ENCODE peak calls at places on chromosomes 7 and 10, in six cellular contexts. B, U, K, N, S and J are unnamed samples.
A peak's percentile ranks its signal among the peaks of the same experiment; 100 is the strongest.

GRCh38 chr7:72805526-72806494 is 22.2 kb downstream of the TYW1B start:
- DNase-seq in B (no peak), U (no peak), K (no peak), N (peak; percentile 81), S (peak; percentile 24), J (no peak)

GRCh38 chr7:90262438-90262837 is 17.5 kb downstream of the CFAP69 start:
- DNase-seq in B (peak; percentile 37), U (peak; percentile 54), K (no peak), N (peak; percentile 36), S (no peak), J (no peak)

GRCh38 chr10:79936625-79937255 is 12.2 kb downstream of the SFTPD start:
- DNase-seq in B (no peak), U (no peak), K (peak; percentile 14), N (no peak), S (no peak), J (no peak)

GRCh38 chr10:60203993-60204618 is 185.6 kb downstream of the ANK3 start:
- DNase-seq in B (peak; percentile 10), U (peak; percentile 48), K (no peak), N (peak; percentile 35), S (peak; percentile 5), J (no peak)

GRCh38 chr10:78374331-78375028 is 340.8 kb downstream of the RPS24 start:
- DNase-seq in B (no peak), U (no peak), K (no peak), N (no peak), S (no peak), J (no peak)

GRCh38 chr10:110850990-110851389 is 20.7 kb upstream of the PDCD4 start:
- DNase-seq in B (no peak), U (no peak), K (no peak), N (no peak), S (no peak), J (no peak)

GRCh38 chr7:135710417-135711138 is 17.4 kb downstream of the SLC13A4 start:
- DNase-seq in B (peak; percentile 46), U (no peak), K (peak; percentile 73), N (peak; percentile 90), S (peak; percentile 16), J (peak; percentile 31)

GRCh38 chr10:54063514-54063913 is 737.5 kb downstream of the PCDH15 start:
- DNase-seq in B (no peak), U (no peak), K (no peak), N (no peak), S (no peak), J (no peak)

GRCh38 chr10:17062493-17063487 is 66.8 kb downstream of the CUBN start:
- DNase-seq in B (peak; percentile 58), U (peak; percentile 92), K (no peak), N (no peak), S (peak; percentile 76), J (no peak)

GRCh38 chr10:6667679-6668270 is 87.7 kb upstream of the PRKCQ start:
- DNase-seq in B (peak; percentile 33), U (peak; percentile 38), K (peak; percentile 59), N (peak; percentile 46), S (peak; percentile 18), J (peak; percentile 41)

GRCh38 chr10:50538473-50539398 is 85.0 kb downstream of the SGMS1 start:
- DNase-seq in B (no peak), U (peak; percentile 19), K (no peak), N (peak; percentile 49), S (peak; percentile 92), J (no peak)

GRCh38 chr7:2015251-2015871 is 217.4 kb downstream of the MAD1L1 start:
- DNase-seq in B (no peak), U (no peak), K (peak; percentile 41), N (no peak), S (no peak), J (peak; percentile 6)

GRCh38 chr7:80496586-80496985 is 15.3 kb downstream of the GNAT3 start:
- DNase-seq in B (no peak), U (no peak), K (no peak), N (no peak), S (no peak), J (no peak)

GRCh38 chr7:55964802-55965470 is 551 bp downstream of the NIPSNAP2 start:
- DNase-seq in B (peak; percentile 22), U (peak; percentile 56), K (no peak), N (peak; percentile 89), S (peak; percentile 72), J (peak; percentile 68)

GRCh38 chr10:63133787-63134557 is 844 bp downstream of the NRBF2 start:
- DNase-seq in B (peak; percentile 53), U (peak; percentile 35), K (no peak), N (no peak), S (no peak), J (no peak)

GRCh38 chr10:100531761-100532160 is 2.1 kb upstream of the NDUFB8 start:
- DNase-seq in B (no peak), U (no peak), K (no peak), N (no peak), S (no peak), J (no peak)

GRCh38 chr7:66576646-66577045 is 52.0 kb upstream of the KCTD7 start:
- DNase-seq in B (no peak), U (no peak), K (no peak), N (no peak), S (no peak), J (no peak)

GRCh38 chr10:6020806-6021205 is 41.4 kb downstream of the IL2RA start:
- DNase-seq in B (no peak), U (no peak), K (no peak), N (no peak), S (no peak), J (no peak)

GRCh38 chr7:111927383-111928019 is 278.7 kb downstream of the DOCK4 start:
- DNase-seq in B (no peak), U (no peak), K (no peak), N (no peak), S (no peak), J (no peak)

GRCh38 chr7:140174217-140174616 is 2.6 kb downstream of the KDM7A start:
- DNase-seq in B (no peak), U (no peak), K (no peak), N (no peak), S (no peak), J (no peak)
- TF ChIP-seq JUN in B (no peak), U (no peak), K (no peak), N (no peak), S (no peak), J (no peak)

GRCh38 chr7:29038463-29038862 is 80.3 kb upstream of the TRIL start:
- DNase-seq in B (no peak), U (peak; percentile 79), K (no peak), N (no peak), S (no peak), J (no peak)

GRCh38 chr7:29035044-29035740 is 77.1 kb upstream of the TRIL start:
- DNase-seq in B (peak; percentile 28), U (peak; percentile 91), K (no peak), N (no peak), S (peak; percentile 80), J (no peak)

DNA sequence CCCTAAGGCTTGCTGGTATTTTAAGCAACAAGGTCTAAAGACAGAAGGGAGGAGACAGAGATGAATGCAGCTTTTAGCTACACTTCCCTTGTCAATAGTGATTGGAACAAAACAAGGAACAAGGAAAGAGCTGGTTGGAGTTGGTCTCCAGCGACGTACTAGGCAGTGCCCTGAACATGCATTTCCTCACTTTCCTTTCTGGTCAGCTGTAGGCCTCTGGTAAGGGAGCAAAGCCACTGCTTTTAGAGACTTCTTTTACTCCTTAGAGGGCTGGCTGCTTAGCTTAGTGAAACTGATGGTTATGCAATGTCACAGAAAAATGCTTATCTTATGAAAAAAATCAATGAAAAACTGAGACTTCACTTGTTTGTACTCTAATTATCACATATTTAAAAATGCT is 75.5 kb upstream of the TRIL start:
- DNase-seq in B (no peak), U (no peak), K (no peak), N (no peak), S (no peak), J (no peak)
- TF ChIP-seq JUN in B (no peak), U (no peak), K (no peak), N (no peak), S (no peak), J (no peak)

GRCh38 chr7:74476546-74477095 is 22.9 kb downstream of the GTF2IRD1 start:
- DNase-seq in B (no peak), U (no peak), K (no peak), N (no peak), S (no peak), J (no peak)

GRCh38 chr7:74475987-74476350 is 22.3 kb downstream of the GTF2IRD1 start:
- DNase-seq in B (no peak), U (no peak), K (no peak), N (no peak), S (no peak), J (no peak)

GRCh38 chr7:74477188-74477587 is 23.5 kb downstream of the GTF2IRD1 start:
- DNase-seq in B (no peak), U (no peak), K (no peak), N (no peak), S (no peak), J (no peak)

GRCh38 chr7:74474271-74474865 is 20.7 kb downstream of the GTF2IRD1 start:
- DNase-seq in B (no peak), U (no peak), K (no peak), N (no peak), S (no peak), J (no peak)

GRCh38 chr7:74475243-74475986 is 21.7 kb downstream of the GTF2IRD1 start:
- DNase-seq in B (no peak), U (no peak), K (no peak), N (no peak), S (no peak), J (no peak)
- TF ChIP-seq JUN in B (no peak), U (no peak), K (no peak), N (no peak), S (no peak), J (no peak)

GRCh38 chr10:35150335-35150734 is 23.7 kb downstream of the CREM start:
- DNase-seq in B (no peak), U (no peak), K (no peak), N (no peak), S (no peak), J (no peak)
- TF ChIP-seq JUN in B (no peak), U (no peak), K (no peak), N (no peak), S (no peak), J (no peak)

GRCh38 chr7:151311294-151311864 is 30.2 kb upstream of the NUB1 start:
- DNase-seq in B (no peak), U (no peak), K (no peak), N (peak; percentile 54), S (peak; percentile 45), J (peak; percentile 60)
- TF ChIP-seq JUN in B (no peak), U (no peak), K (no peak), N (peak; percentile 28), S (no peak), J (no peak)

GRCh38 chr10:103539751-103540150 is 46.2 kb downstream of the NEURL1 start:
- DNase-seq in B (no peak), U (no peak), K (no peak), N (no peak), S (no peak), J (no peak)
- TF ChIP-seq JUN in B (no peak), U (no peak), K (no peak), N (no peak), S (no peak), J (no peak)